ENCODE peak calls at places on chromosomes 13 and 19, in five cellular contexts. One of them, this sample, is unnamed.

GRCh38 chr13:32147976-32148375 is 116.4 kb downstream of the FRY start:
- DNase-seq in stomach: no peak
- DNase-seq in mucosa of descending colon: no peak
- DNase-seq in A549: no peak
- DNase-seq in retinal pigment epithelial cell: no peak
- DNase-seq in this sample: no peak

GRCh38 chr13:34153428-34154180 is 335.7 kb downstream of the RFC3 start:
- DNase-seq in stomach: peak; percentile 35
- DNase-seq in mucosa of descending colon: no peak
- DNase-seq in A549: no peak
- DNase-seq in retinal pigment epithelial cell: peak; percentile 91
- DNase-seq in this sample: no peak

GRCh38 chr13:71864094-71864980 is 2.7 kb downstream of the DACH1 start:
- DNase-seq in stomach: no peak
- DNase-seq in mucosa of descending colon: peak; percentile 87
- DNase-seq in A549: no peak
- DNase-seq in retinal pigment epithelial cell: no peak
- DNase-seq in this sample: peak; percentile 70

GRCh38 chr19:485583-486236 is 10.6 kb upstream of the MADCAM1 start:
- DNase-seq in stomach: no peak
- DNase-seq in mucosa of descending colon: no peak
- DNase-seq in A549: no peak
- DNase-seq in retinal pigment epithelial cell: peak; percentile 78
- DNase-seq in this sample: peak; percentile 46

GRCh38 chr13:78102121-78102677 is 183.6 kb upstream of the EDNRB start:
- DNase-seq in stomach: no peak
- DNase-seq in mucosa of descending colon: no peak
- DNase-seq in A549: peak; percentile 14
- DNase-seq in retinal pigment epithelial cell: peak; percentile 33
- DNase-seq in this sample: no peak

GRCh38 chr13:36673838-36674326 is at the start of gene SERTM1:
- DNase-seq in stomach: no peak
- DNase-seq in mucosa of descending colon: peak; percentile 32
- DNase-seq in A549: peak; percentile 0
- DNase-seq in retinal pigment epithelial cell: peak; percentile 16
- DNase-seq in this sample: peak; percentile 84

GRCh38 chr13:27139565-27139964 is 32.0 kb downstream of the USP12 start:
- DNase-seq in stomach: no peak
- DNase-seq in mucosa of descending colon: no peak
- DNase-seq in A549: no peak
- DNase-seq in retinal pigment epithelial cell: no peak
- DNase-seq in this sample: no peak

GRCh38 chr13:98022210-98022609 is 68.7 kb downstream of the IPO5 start:
- DNase-seq in stomach: no peak
- DNase-seq in mucosa of descending colon: no peak
- DNase-seq in A549: no peak
- DNase-seq in retinal pigment epithelial cell: no peak
- DNase-seq in this sample: no peak

GRCh38 chr13:110334256-110334655 is 27.2 kb downstream of the COL4A2 start:
- DNase-seq in stomach: no peak
- DNase-seq in mucosa of descending colon: no peak
- DNase-seq in A549: no peak
- DNase-seq in retinal pigment epithelial cell: no peak
- DNase-seq in this sample: no peak

DNA sequence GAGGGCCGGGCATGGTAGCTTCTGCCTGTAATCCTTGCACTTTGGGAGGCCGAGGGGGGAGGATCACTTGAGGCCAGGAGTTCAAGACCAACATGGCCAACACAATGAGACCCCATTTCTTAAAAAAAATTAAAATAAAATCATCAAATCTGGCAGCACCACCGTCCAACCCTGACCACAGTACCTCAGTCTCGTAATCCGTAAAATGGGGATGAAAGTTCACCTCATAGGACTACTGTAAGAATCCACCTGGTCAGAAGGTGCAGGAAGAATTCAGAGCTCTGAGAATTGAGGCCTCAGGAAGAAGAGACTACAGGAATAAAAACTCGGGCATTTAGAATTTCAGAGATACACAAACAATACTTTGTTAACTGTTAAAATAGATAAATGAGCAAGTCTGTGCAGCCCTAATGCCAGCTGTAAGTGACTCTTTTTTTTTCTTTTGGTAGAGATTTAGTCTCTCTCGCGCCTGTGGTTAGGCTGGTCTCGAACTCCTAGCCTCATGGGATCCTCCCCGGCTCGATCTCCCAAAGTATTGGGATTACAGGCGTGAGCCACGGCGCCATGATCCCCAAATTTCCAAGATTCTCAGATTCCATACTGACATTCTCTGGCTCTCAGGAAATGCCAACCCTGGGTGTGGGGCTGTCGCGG is 2.9 kb downstream of the PPP1R13L start:
- DNase-seq in stomach: no peak
- DNase-seq in mucosa of descending colon: no peak
- DNase-seq in A549: no peak
- DNase-seq in retinal pigment epithelial cell: no peak
- DNase-seq in this sample: no peak
- TF ChIP-seq CTCF in stomach: no peak
- TF ChIP-seq CTCF in mucosa of descending colon: no peak
- TF ChIP-seq CTCF in A549: no peak
- TF ChIP-seq CTCF in retinal pigment epithelial cell: no peak
- TF ChIP-seq CTCF in this sample: no peak

GRCh38 chr13:82330499-82330898 is 1551.8 kb downstream of the SLITRK1 start:
- DNase-seq in stomach: no peak
- DNase-seq in mucosa of descending colon: no peak
- DNase-seq in A549: peak; percentile 13
- DNase-seq in retinal pigment epithelial cell: no peak
- DNase-seq in this sample: no peak
- TF ChIP-seq CTCF in stomach: no peak
- TF ChIP-seq CTCF in mucosa of descending colon: no peak
- TF ChIP-seq CTCF in A549: no peak
- TF ChIP-seq CTCF in retinal pigment epithelial cell: peak; percentile 52
- TF ChIP-seq CTCF in this sample: peak; percentile 66

GRCh38 chr19:35911173-35911572 is 3.1 kb upstream of the TYROBP start:
- DNase-seq in stomach: no peak
- DNase-seq in mucosa of descending colon: no peak
- DNase-seq in A549: no peak
- DNase-seq in retinal pigment epithelial cell: no peak
- DNase-seq in this sample: no peak
- TF ChIP-seq CTCF in stomach: no peak
- TF ChIP-seq CTCF in mucosa of descending colon: no peak
- TF ChIP-seq CTCF in A549: no peak
- TF ChIP-seq CTCF in retinal pigment epithelial cell: peak; percentile 2
- TF ChIP-seq CTCF in this sample: no peak

GRCh38 chr19:41447732-41448332 is 4.9 kb downstream of the ERICH4 start:
- DNase-seq in stomach: no peak
- DNase-seq in mucosa of descending colon: no peak
- DNase-seq in A549: no peak
- DNase-seq in retinal pigment epithelial cell: no peak
- DNase-seq in this sample: no peak

GRCh38 chr19:41445575-41445974 is 2.6 kb downstream of the ERICH4 start:
- DNase-seq in stomach: no peak
- DNase-seq in mucosa of descending colon: no peak
- DNase-seq in A549: no peak
- DNase-seq in retinal pigment epithelial cell: no peak
- DNase-seq in this sample: no peak

GRCh38 chr19:41452584-41453275 is 9.8 kb downstream of the ERICH4 start:
- DNase-seq in stomach: no peak
- DNase-seq in mucosa of descending colon: no peak
- DNase-seq in A549: no peak
- DNase-seq in retinal pigment epithelial cell: no peak
- DNase-seq in this sample: no peak

GRCh38 chr19:41449865-41450178 is 6.9 kb downstream of the ERICH4 start:
- DNase-seq in stomach: no peak
- DNase-seq in mucosa of descending colon: no peak
- DNase-seq in A549: no peak
- DNase-seq in retinal pigment epithelial cell: no peak
- DNase-seq in this sample: no peak

DNA sequence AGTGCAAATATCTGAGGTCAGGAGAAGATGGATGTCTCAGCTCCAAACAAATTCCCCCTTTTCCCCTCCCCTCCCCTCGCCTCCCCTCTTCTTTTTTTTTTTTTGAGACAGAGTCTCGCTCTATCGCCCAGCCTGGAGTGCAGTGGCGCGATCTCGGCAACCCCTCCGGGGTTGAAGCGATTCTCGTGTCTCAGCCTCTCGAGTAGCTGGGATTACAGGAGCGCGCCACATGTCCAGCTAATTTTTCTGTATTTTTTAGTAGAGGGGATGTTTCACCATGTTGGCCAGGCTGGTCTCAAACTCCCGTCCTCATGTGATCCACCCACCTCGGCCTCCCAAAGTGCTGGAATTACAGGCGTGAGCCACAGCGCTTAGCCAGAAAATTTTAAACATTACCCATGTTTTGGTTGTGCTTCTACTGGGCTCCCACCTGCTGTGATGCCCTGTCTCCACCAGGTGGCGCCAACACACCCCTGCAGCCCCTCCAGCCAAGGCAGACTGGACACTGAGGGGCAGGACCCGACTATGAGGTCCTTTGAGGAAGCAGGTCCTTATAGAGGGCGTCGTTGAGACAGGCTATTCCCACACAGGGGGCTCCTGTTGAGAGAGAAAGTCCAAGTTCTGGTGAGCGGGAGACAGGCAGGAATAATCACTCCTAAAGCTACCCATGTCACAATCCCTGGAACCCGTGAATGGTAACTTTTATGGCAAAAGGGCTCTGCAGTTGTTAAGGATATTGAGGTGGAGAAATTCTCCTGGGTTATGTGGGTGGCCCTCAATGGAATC is 6.3 kb downstream of the ERICH4 start:
- DNase-seq in stomach: peak; percentile 77
- DNase-seq in mucosa of descending colon: peak; percentile 80
- DNase-seq in A549: peak; percentile 84
- DNase-seq in retinal pigment epithelial cell: no peak
- DNase-seq in this sample: peak; percentile 87
- TF ChIP-seq CTCF in stomach: peak; percentile 91
- TF ChIP-seq CTCF in mucosa of descending colon: peak; percentile 93
- TF ChIP-seq CTCF in A549: peak; percentile 100
- TF ChIP-seq CTCF in retinal pigment epithelial cell: peak; percentile 99
- TF ChIP-seq CTCF in this sample: peak; percentile 98

GRCh38 chr13:66714795-66715194 is 515.3 kb downstream of the PCDH9 start:
- DNase-seq in stomach: no peak
- DNase-seq in mucosa of descending colon: no peak
- DNase-seq in A549: no peak
- DNase-seq in retinal pigment epithelial cell: no peak
- DNase-seq in this sample: no peak
- TF ChIP-seq CTCF in stomach: no peak
- TF ChIP-seq CTCF in mucosa of descending colon: no peak
- TF ChIP-seq CTCF in A549: no peak
- TF ChIP-seq CTCF in retinal pigment epithelial cell: peak; percentile 23
- TF ChIP-seq CTCF in this sample: no peak

GRCh38 chr13:42073683-42074082 is 25.2 kb downstream of the DGKH start:
- DNase-seq in stomach: no peak
- DNase-seq in mucosa of descending colon: no peak
- DNase-seq in A549: no peak
- DNase-seq in retinal pigment epithelial cell: no peak
- DNase-seq in this sample: no peak

GRCh38 chr13:42075517-42075916 is 27.1 kb downstream of the DGKH start:
- DNase-seq in stomach: no peak
- DNase-seq in mucosa of descending colon: no peak
- DNase-seq in A549: no peak
- DNase-seq in retinal pigment epithelial cell: no peak
- DNase-seq in this sample: no peak

GRCh38 chr13:42076309-42076713 is 27.9 kb downstream of the DGKH start:
- DNase-seq in stomach: no peak
- DNase-seq in mucosa of descending colon: no peak
- DNase-seq in A549: no peak
- DNase-seq in retinal pigment epithelial cell: no peak
- DNase-seq in this sample: no peak

GRCh38 chr13:42068886-42069285 is 20.4 kb downstream of the DGKH start:
- DNase-seq in stomach: no peak
- DNase-seq in mucosa of descending colon: no peak
- DNase-seq in A549: no peak
- DNase-seq in retinal pigment epithelial cell: no peak
- DNase-seq in this sample: no peak

DNA sequence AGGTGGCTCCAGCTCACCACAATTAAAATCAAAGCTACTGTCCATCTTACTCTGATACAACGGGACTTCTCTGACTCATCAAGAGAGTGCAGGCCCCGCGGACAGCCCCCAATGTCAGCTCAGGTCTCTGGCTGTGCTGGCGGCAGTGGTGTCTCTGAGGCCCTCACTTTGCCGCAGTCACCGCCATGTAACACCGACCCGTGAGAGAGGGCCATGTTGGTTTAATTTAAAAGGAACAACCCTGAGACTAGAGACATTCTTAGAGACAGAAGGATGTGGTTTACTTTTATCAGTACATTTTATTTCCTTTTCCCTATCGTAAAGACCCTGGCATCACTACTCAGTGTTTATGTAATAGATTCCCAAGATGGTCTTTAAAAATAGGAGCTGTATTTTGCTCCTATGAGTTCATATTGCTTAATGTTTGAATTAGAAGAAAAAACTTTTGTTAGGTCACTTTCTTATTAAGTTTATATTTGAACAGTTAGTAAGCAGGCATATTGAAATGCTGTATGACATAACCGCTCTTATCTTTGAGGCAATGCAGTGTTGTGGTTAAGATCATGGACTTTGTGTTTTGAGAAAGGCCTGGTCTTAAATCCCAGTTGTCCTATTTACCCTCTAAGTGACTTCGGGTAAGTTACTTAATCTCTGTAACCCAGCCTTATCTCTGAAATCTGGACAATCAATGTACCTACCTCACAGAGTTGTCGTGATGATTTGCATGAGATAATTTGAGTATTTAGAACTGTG is 23.4 kb downstream of the DGKH start:
- DNase-seq in stomach: no peak
- DNase-seq in mucosa of descending colon: no peak
- DNase-seq in A549: peak; percentile 6
- DNase-seq in retinal pigment epithelial cell: no peak
- DNase-seq in this sample: no peak
- TF ChIP-seq CTCF in stomach: no peak
- TF ChIP-seq CTCF in mucosa of descending colon: no peak
- TF ChIP-seq CTCF in A549: no peak
- TF ChIP-seq CTCF in retinal pigment epithelial cell: no peak
- TF ChIP-seq CTCF in this sample: no peak

DNA sequence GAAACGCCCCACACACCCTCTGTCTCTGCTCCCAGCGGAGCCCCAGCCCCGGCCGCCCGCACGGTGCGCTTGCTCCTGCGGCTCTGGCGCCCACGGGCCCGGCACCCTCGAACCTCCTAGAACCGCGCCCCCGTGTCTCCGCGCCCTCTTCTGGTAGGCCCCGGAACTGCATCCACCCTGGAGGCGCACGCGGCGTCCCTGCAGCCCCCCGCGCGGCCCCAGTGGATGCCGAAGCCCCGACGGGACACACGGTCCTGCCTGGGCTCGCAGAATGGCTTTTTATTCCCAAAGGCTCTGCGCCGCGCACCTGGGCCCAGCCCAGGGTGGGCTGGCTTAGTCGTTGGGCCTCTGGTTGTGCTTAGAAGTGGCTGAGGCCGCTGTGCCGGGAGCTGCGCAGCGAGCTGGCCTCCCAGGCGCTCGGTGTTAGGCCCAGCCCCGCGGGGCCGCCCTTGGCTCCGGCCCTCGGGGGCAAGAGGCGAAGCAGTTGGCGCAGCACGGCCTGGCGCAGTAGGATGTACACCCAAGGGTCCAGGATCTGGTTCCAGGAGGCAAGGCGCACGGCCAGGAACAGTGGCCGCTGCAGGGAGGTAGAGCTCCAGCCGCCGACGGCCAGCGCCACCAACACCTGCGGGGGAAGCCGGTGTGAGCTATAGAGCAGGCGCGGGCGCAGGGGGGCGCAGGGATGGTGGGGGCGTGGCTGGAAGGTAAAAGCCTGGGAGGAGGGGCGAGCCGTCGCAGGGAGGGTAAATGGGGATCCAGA is 2.8 kb downstream of the PTGER1 start:
- DNase-seq in stomach: peak; percentile 70
- DNase-seq in mucosa of descending colon: peak; percentile 83
- DNase-seq in A549: peak; percentile 50
- DNase-seq in retinal pigment epithelial cell: no peak
- DNase-seq in this sample: peak; percentile 97
- TF ChIP-seq CTCF in stomach: peak; percentile 87
- TF ChIP-seq CTCF in mucosa of descending colon: peak; percentile 98
- TF ChIP-seq CTCF in A549: peak; percentile 63
- TF ChIP-seq CTCF in retinal pigment epithelial cell: peak; percentile 83
- TF ChIP-seq CTCF in this sample: peak; percentile 98

GRCh38 chr13:24745861-24746617 is 17.9 kb upstream of the RNF17 start:
- DNase-seq in stomach: no peak
- DNase-seq in mucosa of descending colon: no peak
- DNase-seq in A549: no peak
- DNase-seq in retinal pigment epithelial cell: no peak
- DNase-seq in this sample: peak; percentile 25
- TF ChIP-seq CTCF in stomach: no peak
- TF ChIP-seq CTCF in mucosa of descending colon: no peak
- TF ChIP-seq CTCF in A549: no peak
- TF ChIP-seq CTCF in retinal pigment epithelial cell: no peak
- TF ChIP-seq CTCF in this sample: no peak

This sample was measured in nephron progenitor cell.